ENCODE peak calls at places on chromosomes 3 and 15, in five cellular contexts. B is Calu3; Q is fibroblast of lung; H is activated CD4-positive, alpha-beta T cell treated with anti-CD3 and anti-CD28 coated beads for 48 hours; L is iris pigment epithelial cell. T is an unnamed sample.

GRCh38 chr3:165742351-165742750 is 94.9 kb downstream of the BCHE start:
- DNase-seq in B (peak), H (no peak), L (no peak), Q (no peak), T (no peak)

GRCh38 chr3:99640214-99640851 is 1.9 kb downstream of the COL8A1 start:
- DNase-seq in H (no peak), B (no peak), Q (no peak), L (peak), T (peak)

GRCh38 chr3:56869157-56869889 is 67.6 kb upstream of the ARHGEF3 start:
- DNase-seq in H (no peak), Q (peak), L (peak), B (no peak), T (no peak)

GRCh38 chr3:71495708-71496472 is 87.6 kb downstream of the FOXP1 start:
- DNase-seq in L (peak), B (no peak), H (peak), Q (peak), T (peak)

GRCh38 chr3:49357466-49358216 is 512 bp downstream of the GPX1 start:
- DNase-seq in H (peak), B (peak), L (peak), Q (peak), T (peak)

GRCh38 chr15:24878153-24878552 is 76.6 kb upstream of the SNRPN start:
- DNase-seq in H (peak), L (peak), B (no peak), Q (peak), T (no peak)

GRCh38 chr3:189235214-189235613 is 63.4 kb downstream of the TPRG1 start:
- DNase-seq in Q (no peak), B (no peak), L (no peak), H (no peak), T (no peak)

GRCh38 chr3:47347217-47347801 is 33.5 kb upstream of the PTPN23 start:
- DNase-seq in L (peak), Q (peak), B (no peak), H (no peak), T (peak)

GRCh38 chr15:79682285-79682684 is 214.5 kb downstream of the MTHFS start:
- DNase-seq in L (peak), Q (peak), B (no peak), H (no peak), T (peak)

GRCh38 chr3:71210257-71211002 is 373.1 kb downstream of the FOXP1 start:
- DNase-seq in H (no peak), L (peak), Q (peak), B (no peak), T (peak)

GRCh38 chr3:127831723-127832172 is 9.4 kb upstream of the MGLL start:
- DNase-seq in L (peak), B (peak), H (peak), Q (peak), T (peak)

GRCh38 chr3:13581485-13582365 is 32.8 kb downstream of the FBLN2 start:
- DNase-seq in Q (peak), B (no peak), L (no peak), H (no peak), T (peak)

GRCh38 chr15:57388199-57388863 is 12.0 kb downstream of the CGNL1 start:
- DNase-seq in L (no peak), Q (no peak), B (no peak), H (no peak), T (no peak)

GRCh38 chr15:51751687-51752683 is 588 bp downstream of the TMOD2 start:
- DNase-seq in Q (peak), B (peak), H (peak), L (peak), T (peak)

GRCh38 chr15:85133709-85134108 is 152.1 kb downstream of the PDE8A start:
- DNase-seq in B (no peak), H (no peak), L (no peak), Q (no peak), T (no peak)

GRCh38 chr15:40702077-40702476 is 7.1 kb downstream of the RAD51 start:
- DNase-seq in Q (peak), B (no peak), L (peak), H (no peak), T (peak)

GRCh38 chr3:46895761-46896160 is 18.2 kb downstream of the PTH1R start:
- DNase-seq in Q (no peak), H (no peak), L (no peak), B (no peak), T (no peak)

GRCh38 chr15:40103124-40103858 is 5.4 kb downstream of the BMF start:
- DNase-seq in Q (peak), B (peak), H (no peak), L (peak), T (peak)

GRCh38 chr3:184337315-184337714 is at the start of gene FAM131A:
- DNase-seq in L (no peak), Q (peak), H (no peak), B (no peak), T (peak)

GRCh38 chr3:80010021-80010420 is 242.2 kb upstream of the ROBO1 start:
- DNase-seq in L (no peak), B (no peak), Q (no peak), H (no peak), T (no peak)

GRCh38 chr3:39106281-39107055 is 959 bp downstream of the GORASP1 start:
- DNase-seq in L (peak), H (no peak), Q (peak), B (no peak), T (peak)

GRCh38 chr3:19146685-19147650 is 1.3 kb upstream of the KCNH8 start:
- DNase-seq in H (peak), Q (peak), B (peak), L (peak), T (peak)

GRCh38 chr15:43828061-43828657 is 1.4 kb downstream of the WDR76 start:
- DNase-seq in B (no peak), Q (peak), L (peak), H (peak), T (peak)

GRCh38 chr15:78917888-78918287 is 27.0 kb downstream of the CTSH start:
- DNase-seq in H (no peak), L (peak), B (no peak), Q (no peak), T (no peak)

GRCh38 chr15:59991919-59992318 is 12.2 kb upstream of the FOXB1 start:
- DNase-seq in B (no peak), Q (no peak), L (no peak), H (no peak), T (no peak)

GRCh38 chr15:88258021-88258641 is 1.6 kb upstream of the NTRK3 start:
- DNase-seq in Q (no peak), L (no peak), H (peak), B (no peak), T (peak)

GRCh38 chr15:38035701-38036100 is 101.3 kb downstream of the TMCO5A start:
- DNase-seq in H (no peak), L (no peak), B (no peak), Q (no peak), T (peak)

GRCh38 chr3:195532858-195533257 is 10.3 kb downstream of the PPP1R2 start:
- DNase-seq in B (no peak), L (no peak), Q (no peak), H (no peak), T (no peak)

GRCh38 chr3:19749448-19750017 is 184.5 kb downstream of the EFHB start:
- DNase-seq in Q (no peak), B (no peak), H (no peak), L (no peak), T (no peak)

T was measured in EH.